ENCODE peak calls at places on chromosomes 12 and 14, in five cellular contexts. One of them, this sample, is unnamed.

GRCh38 chr14:89550761-89551283 is 133.8 kb upstream of the FOXN3 start:
- DNase-seq in DMS153: no peak
- DNase-seq in sciatic nerve: no peak
- DNase-seq in left cardiac atrium: no peak
- DNase-seq in nephron progenitor cell: no peak
- DNase-seq in this sample: no peak

GRCh38 chr14:83867871-83868270 is 1662.1 kb upstream of the FLRT2 start:
- DNase-seq in DMS153: no peak
- DNase-seq in nephron progenitor cell: no peak
- DNase-seq in sciatic nerve: peak
- DNase-seq in left cardiac atrium: peak
- DNase-seq in this sample: peak

GRCh38 chr12:47527816-47528215 is 178.0 kb downstream of the RPAP3 start:
- DNase-seq in nephron progenitor cell: no peak
- DNase-seq in sciatic nerve: no peak
- DNase-seq in left cardiac atrium: no peak
- DNase-seq in DMS153: no peak
- DNase-seq in this sample: no peak

GRCh38 chr12:6956332-6956727 is 5.2 kb downstream of the PTPN6 start:
- DNase-seq in nephron progenitor cell: no peak
- DNase-seq in sciatic nerve: no peak
- DNase-seq in DMS153: no peak
- DNase-seq in left cardiac atrium: no peak
- DNase-seq in this sample: no peak

GRCh38 chr12:117204146-117204545 is 13.9 kb upstream of the FBXO21 start:
- DNase-seq in left cardiac atrium: no peak
- DNase-seq in nephron progenitor cell: no peak
- DNase-seq in sciatic nerve: no peak
- DNase-seq in DMS153: no peak
- DNase-seq in this sample: no peak

GRCh38 chr12:105967038-105967776 is 171.5 kb downstream of the NUAK1 start:
- DNase-seq in nephron progenitor cell: no peak
- DNase-seq in left cardiac atrium: no peak
- DNase-seq in sciatic nerve: no peak
- DNase-seq in DMS153: no peak
- DNase-seq in this sample: no peak

GRCh38 chr14:36161781-36162180 is 14.7 kb downstream of the PTCSC3 start:
- DNase-seq in DMS153: no peak
- DNase-seq in left cardiac atrium: no peak
- DNase-seq in sciatic nerve: no peak
- DNase-seq in nephron progenitor cell: peak
- DNase-seq in this sample: no peak

GRCh38 chr12:71397433-71397954 is 42.1 kb upstream of the LGR5 start:
- DNase-seq in DMS153: no peak
- DNase-seq in left cardiac atrium: no peak
- DNase-seq in nephron progenitor cell: no peak
- DNase-seq in sciatic nerve: no peak
- DNase-seq in this sample: no peak

GRCh38 chr14:53875337-53875897 is 81.2 kb downstream of the BMP4 start:
- DNase-seq in left cardiac atrium: no peak
- DNase-seq in DMS153: no peak
- DNase-seq in nephron progenitor cell: no peak
- DNase-seq in sciatic nerve: no peak
- DNase-seq in this sample: no peak

GRCh38 chr12:52946797-52947547 is 1.9 kb upstream of the KRT18 start:
- DNase-seq in left cardiac atrium: no peak
- DNase-seq in DMS153: no peak
- DNase-seq in sciatic nerve: no peak
- DNase-seq in nephron progenitor cell: no peak
- DNase-seq in this sample: no peak

GRCh38 chr14:99231850-99232401 is 40.1 kb downstream of the BCL11B start:
- DNase-seq in sciatic nerve: no peak
- DNase-seq in left cardiac atrium: no peak
- DNase-seq in DMS153: no peak
- DNase-seq in nephron progenitor cell: peak
- DNase-seq in this sample: no peak

GRCh38 chr12:40224439-40225291 is at the start of gene LRRK2:
- DNase-seq in nephron progenitor cell: peak
- DNase-seq in sciatic nerve: peak
- DNase-seq in DMS153: no peak
- DNase-seq in left cardiac atrium: peak
- DNase-seq in this sample: no peak

GRCh38 chr14:73188501-73188903 is 48.8 kb upstream of the PAPLN start:
- DNase-seq in sciatic nerve: no peak
- DNase-seq in DMS153: no peak
- DNase-seq in nephron progenitor cell: no peak
- DNase-seq in left cardiac atrium: no peak
- DNase-seq in this sample: no peak

GRCh38 chr14:106268013-106268727 is 741.8 kb downstream of the TMEM121 start:
- DNase-seq in DMS153: no peak
- DNase-seq in sciatic nerve: no peak
- DNase-seq in left cardiac atrium: no peak
- DNase-seq in nephron progenitor cell: no peak
- DNase-seq in this sample: no peak

GRCh38 chr14:24261969-24262327 is 1.0 kb downstream of the TGM1 start:
- DNase-seq in nephron progenitor cell: no peak
- DNase-seq in sciatic nerve: no peak
- DNase-seq in left cardiac atrium: peak
- DNase-seq in DMS153: no peak
- DNase-seq in this sample: no peak

GRCh38 chr12:111193511-111193910 is 175.4 kb downstream of the PHETA1 start:
- DNase-seq in sciatic nerve: no peak
- DNase-seq in nephron progenitor cell: no peak
- DNase-seq in left cardiac atrium: no peak
- DNase-seq in DMS153: no peak
- DNase-seq in this sample: no peak

GRCh38 chr12:2212971-2213869 is 160.4 kb downstream of the CACNA1C start:
- DNase-seq in left cardiac atrium: no peak
- DNase-seq in DMS153: no peak
- DNase-seq in nephron progenitor cell: peak
- DNase-seq in sciatic nerve: no peak
- DNase-seq in this sample: no peak

GRCh38 chr12:122029620-122030426 is 8.1 kb downstream of the BCL7A start:
- DNase-seq in DMS153: no peak
- DNase-seq in sciatic nerve: no peak
- DNase-seq in nephron progenitor cell: no peak
- DNase-seq in left cardiac atrium: no peak
- DNase-seq in this sample: no peak

GRCh38 chr14:20415723-20416622 is 2.7 kb upstream of the TEP1 start:
- DNase-seq in nephron progenitor cell: no peak
- DNase-seq in sciatic nerve: no peak
- DNase-seq in DMS153: peak
- DNase-seq in left cardiac atrium: no peak
- DNase-seq in this sample: peak

GRCh38 chr14:69803753-69804152 is 6.7 kb upstream of the SLC10A1 start:
- DNase-seq in left cardiac atrium: no peak
- DNase-seq in DMS153: no peak
- DNase-seq in nephron progenitor cell: no peak
- DNase-seq in sciatic nerve: no peak
- DNase-seq in this sample: no peak

GRCh38 chr12:59452259-59452658 is 143.6 kb upstream of the SLC16A7 start:
- DNase-seq in left cardiac atrium: no peak
- DNase-seq in DMS153: no peak
- DNase-seq in sciatic nerve: no peak
- DNase-seq in nephron progenitor cell: no peak
- DNase-seq in this sample: no peak

GRCh38 chr14:100810861-100811461 is 15.0 kb upstream of the MEG3 start:
- DNase-seq in nephron progenitor cell: no peak
- DNase-seq in DMS153: no peak
- DNase-seq in sciatic nerve: no peak
- DNase-seq in left cardiac atrium: no peak
- DNase-seq in this sample: no peak

GRCh38 chr14:32986791-32987545 is 48.3 kb downstream of the NPAS3 start:
- DNase-seq in nephron progenitor cell: peak
- DNase-seq in DMS153: no peak
- DNase-seq in sciatic nerve: no peak
- DNase-seq in left cardiac atrium: peak
- DNase-seq in this sample: no peak

GRCh38 chr14:105150368-105151111 is 18.0 kb downstream of the JAG2 start:
- DNase-seq in nephron progenitor cell: no peak
- DNase-seq in sciatic nerve: no peak
- DNase-seq in left cardiac atrium: peak
- DNase-seq in DMS153: no peak
- DNase-seq in this sample: no peak

GRCh38 chr14:101361451-101362433 is 199.6 kb upstream of the DIO3 start:
- DNase-seq in nephron progenitor cell: no peak
- DNase-seq in DMS153: no peak
- DNase-seq in sciatic nerve: peak
- DNase-seq in left cardiac atrium: no peak
- DNase-seq in this sample: no peak

This sample was measured in NCI-H2107.